ENCODE peak calls at places on chromosomes 12 and 14, in four cellular contexts. Z is NCI-H1092 treated with DMSO at 0.1 percent for 48 hours, X is non-pigmented ciliary epithelial cell, N is HEK293T. G is an unnamed sample.

GRCh38 chr14:41986726-41987125 is 380.1 kb downstream of the LRFN5 start:
- DNase-seq in Z (no peak), X (peak), N (no peak), G (no peak)

GRCh38 chr14:64338616-64339316 is 44.6 kb upstream of the ESR2 start:
- DNase-seq in X (peak), N (peak), Z (peak), G (peak)

GRCh38 chr12:127293507-127294310 is 973.3 kb upstream of the TMEM132C start:
- DNase-seq in X (no peak), Z (peak), N (peak), G (peak)

GRCh38 chr12:126667340-126667739 is 1599.6 kb upstream of the TMEM132C start:
- DNase-seq in X (peak), Z (no peak), N (no peak), G (no peak)

GRCh38 chr12:94710933-94711332 is 60.6 kb upstream of the TMCC3 start:
- DNase-seq in N (peak), X (no peak), Z (no peak), G (peak)

GRCh38 chr14:23551266-23552028 is at the start of gene ZFHX2:
- DNase-seq in Z (peak), N (peak), X (no peak), G (peak)

GRCh38 chr12:52050116-52050770 is 999 bp upstream of the NR4A1 start:
- DNase-seq in X (no peak), Z (no peak), N (no peak), G (peak)

GRCh38 chr14:74362361-74362915 is 14.2 kb downstream of the VRTN start:
- DNase-seq in N (peak), Z (peak), X (peak), G (peak)

GRCh38 chr12:1130571-1130970 is 139.5 kb downstream of the ERC1 start:
- DNase-seq in Z (peak), N (no peak), X (no peak), G (no peak)

GRCh38 chr12:95959107-95959506 is 16.0 kb downstream of the AMDHD1 start:
- DNase-seq in N (peak), Z (peak), X (no peak), G (peak)

GRCh38 chr12:41436076-41436475 is 248.0 kb downstream of the PDZRN4 start:
- DNase-seq in X (no peak), N (no peak), Z (no peak), G (no peak)

GRCh38 chr12:84913151-84913550 is 552 bp upstream of the SLC6A15 start:
- DNase-seq in X (no peak), N (peak), Z (no peak), G (peak)

GRCh38 chr14:102939820-102940561 is 17.5 kb downstream of the AMN start:
- DNase-seq in X (no peak), Z (no peak), N (no peak), G (no peak)

GRCh38 chr12:76720068-76720467 is 43.8 kb upstream of the ZDHHC17 start:
- DNase-seq in X (peak), N (no peak), Z (no peak), G (no peak)

GRCh38 chr12:106144847-106145246 is 6.1 kb upstream of the NUAK1 start:
- DNase-seq in Z (no peak), N (no peak), X (no peak), G (no peak)

GRCh38 chr12:21773263-21773741 is 1.2 kb downstream of the KCNJ8 start:
- DNase-seq in X (no peak), Z (no peak), N (peak), G (no peak)

GRCh38 chr12:13128291-13129000 is 25.0 kb upstream of the GSG1 start:
- DNase-seq in Z (no peak), X (no peak), N (no peak), G (no peak)

GRCh38 chr12:89353823-89354629 is 1.7 kb upstream of the DUSP6 start:
- DNase-seq in N (peak), Z (peak), X (no peak), G (peak)

GRCh38 chr12:65343801-65344200 is 65.3 kb downstream of the MSRB3 start:
- DNase-seq in X (no peak), N (no peak), Z (no peak), G (no peak)